ENCODE peak calls at places on chromosome 16, in ten cellular contexts. One of them, this sample, is unnamed.

GRCh38 chr16:79901522-79901921 is 301.0 kb upstream of the MAF start:
- DNase-seq in choroid plexus epithelial cell: no peak
- DNase-seq in HFF-Myc: no peak
- DNase-seq in brain microvascular endothelial cell: no peak
- DNase-seq in cardiac fibroblast: no peak
- DNase-seq in PC-3: no peak
- DNase-seq in HFFc6: no peak
- DNase-seq in psoas muscle: no peak
- DNase-seq in retinal pigment epithelial cell: no peak
- DNase-seq in WTC11: no peak
- DNase-seq in this sample: no peak

GRCh38 chr16:79184464-79184863 is 416.1 kb downstream of the MAF start:
- DNase-seq in choroid plexus epithelial cell: no peak
- DNase-seq in HFF-Myc: no peak
- DNase-seq in brain microvascular endothelial cell: no peak
- DNase-seq in cardiac fibroblast: no peak
- DNase-seq in PC-3: no peak
- DNase-seq in HFFc6: no peak
- DNase-seq in psoas muscle: no peak
- DNase-seq in retinal pigment epithelial cell: no peak
- DNase-seq in WTC11: no peak
- DNase-seq in this sample: no peak

GRCh38 chr16:71367243-71367976 is 8.9 kb downstream of the CALB2 start:
- DNase-seq in choroid plexus epithelial cell: peak
- DNase-seq in HFF-Myc: no peak
- DNase-seq in brain microvascular endothelial cell: peak
- DNase-seq in cardiac fibroblast: peak
- DNase-seq in PC-3: peak
- DNase-seq in HFFc6: peak
- DNase-seq in psoas muscle: peak
- DNase-seq in retinal pigment epithelial cell: no peak
- DNase-seq in WTC11: peak
- DNase-seq in this sample: peak

GRCh38 chr16:85712841-85713240 is 24.1 kb upstream of the GINS2 start:
- DNase-seq in choroid plexus epithelial cell: no peak
- DNase-seq in HFF-Myc: no peak
- DNase-seq in brain microvascular endothelial cell: no peak
- DNase-seq in cardiac fibroblast: no peak
- DNase-seq in PC-3: no peak
- DNase-seq in HFFc6: no peak
- DNase-seq in psoas muscle: no peak
- DNase-seq in retinal pigment epithelial cell: no peak
- DNase-seq in WTC11: no peak
- DNase-seq in this sample: no peak

GRCh38 chr16:22671301-22672076 is 142.5 kb upstream of the HS3ST2 start:
- DNase-seq in choroid plexus epithelial cell: peak
- DNase-seq in HFF-Myc: no peak
- DNase-seq in brain microvascular endothelial cell: no peak
- DNase-seq in cardiac fibroblast: peak
- DNase-seq in PC-3: peak
- DNase-seq in HFFc6: peak
- DNase-seq in psoas muscle: no peak
- DNase-seq in retinal pigment epithelial cell: no peak
- DNase-seq in WTC11: no peak
- DNase-seq in this sample: no peak

GRCh38 chr16:2458887-2459646 is 842 bp upstream of the TEDC2 start:
- DNase-seq in choroid plexus epithelial cell: no peak
- DNase-seq in HFF-Myc: no peak
- DNase-seq in brain microvascular endothelial cell: no peak
- DNase-seq in cardiac fibroblast: no peak
- DNase-seq in PC-3: peak
- DNase-seq in HFFc6: no peak
- DNase-seq in psoas muscle: no peak
- DNase-seq in retinal pigment epithelial cell: no peak
- DNase-seq in WTC11: no peak
- DNase-seq in this sample: peak

GRCh38 chr16:57982345-57982744 is 11.4 kb upstream of the CNGB1 start:
- DNase-seq in choroid plexus epithelial cell: no peak
- DNase-seq in HFF-Myc: no peak
- DNase-seq in brain microvascular endothelial cell: no peak
- DNase-seq in cardiac fibroblast: no peak
- DNase-seq in PC-3: no peak
- DNase-seq in HFFc6: no peak
- DNase-seq in psoas muscle: no peak
- DNase-seq in retinal pigment epithelial cell: no peak
- DNase-seq in WTC11: no peak
- DNase-seq in this sample: no peak

GRCh38 chr16:23509763-23510153 is 536 bp downstream of the GGA2 start:
- DNase-seq in choroid plexus epithelial cell: peak
- DNase-seq in HFF-Myc: no peak
- DNase-seq in brain microvascular endothelial cell: peak
- DNase-seq in cardiac fibroblast: peak
- DNase-seq in PC-3: peak
- DNase-seq in HFFc6: peak
- DNase-seq in psoas muscle: no peak
- DNase-seq in retinal pigment epithelial cell: peak
- DNase-seq in WTC11: peak
- DNase-seq in this sample: peak

GRCh38 chr16:17206712-17207111 is 264.0 kb downstream of the XYLT1 start:
- DNase-seq in choroid plexus epithelial cell: no peak
- DNase-seq in HFF-Myc: no peak
- DNase-seq in brain microvascular endothelial cell: no peak
- DNase-seq in cardiac fibroblast: no peak
- DNase-seq in PC-3: no peak
- DNase-seq in HFFc6: no peak
- DNase-seq in psoas muscle: no peak
- DNase-seq in retinal pigment epithelial cell: no peak
- DNase-seq in WTC11: no peak
- DNase-seq in this sample: no peak
- TF ChIP-seq CTCF in choroid plexus epithelial cell: no peak
- TF ChIP-seq CTCF in HFF-Myc: peak
- TF ChIP-seq CTCF in brain microvascular endothelial cell: no peak
- TF ChIP-seq CTCF in cardiac fibroblast: no peak
- TF ChIP-seq CTCF in PC-3: no peak
- TF ChIP-seq CTCF in HFFc6: peak
- TF ChIP-seq CTCF in psoas muscle: no peak
- TF ChIP-seq CTCF in retinal pigment epithelial cell: no peak
- TF ChIP-seq CTCF in WTC11: no peak
- TF ChIP-seq CTCF in this sample: no peak

GRCh38 chr16:52976539-52977167 is 76.0 kb downstream of the CHD9NB start:
- DNase-seq in choroid plexus epithelial cell: peak
- DNase-seq in HFF-Myc: no peak
- DNase-seq in brain microvascular endothelial cell: peak
- DNase-seq in cardiac fibroblast: peak
- DNase-seq in PC-3: peak
- DNase-seq in HFFc6: peak
- DNase-seq in psoas muscle: no peak
- DNase-seq in retinal pigment epithelial cell: no peak
- DNase-seq in WTC11: no peak
- DNase-seq in this sample: peak
- TF ChIP-seq CTCF in choroid plexus epithelial cell: peak
- TF ChIP-seq CTCF in HFF-Myc: peak
- TF ChIP-seq CTCF in brain microvascular endothelial cell: no peak
- TF ChIP-seq CTCF in cardiac fibroblast: peak
- TF ChIP-seq CTCF in PC-3: peak
- TF ChIP-seq CTCF in HFFc6: peak
- TF ChIP-seq CTCF in psoas muscle: peak
- TF ChIP-seq CTCF in retinal pigment epithelial cell: no peak
- TF ChIP-seq CTCF in WTC11: no peak
- TF ChIP-seq CTCF in this sample: peak

GRCh38 chr16:15891508-15891907 is 3.1 kb upstream of the CEP20 start:
- DNase-seq in choroid plexus epithelial cell: no peak
- DNase-seq in HFF-Myc: no peak
- DNase-seq in brain microvascular endothelial cell: no peak
- DNase-seq in cardiac fibroblast: no peak
- DNase-seq in PC-3: no peak
- DNase-seq in HFFc6: no peak
- DNase-seq in psoas muscle: no peak
- DNase-seq in retinal pigment epithelial cell: no peak
- DNase-seq in WTC11: no peak
- DNase-seq in this sample: no peak

GRCh38 chr16:15887283-15887682 is 1.1 kb downstream of the CEP20 start:
- DNase-seq in choroid plexus epithelial cell: no peak
- DNase-seq in HFF-Myc: no peak
- DNase-seq in brain microvascular endothelial cell: no peak
- DNase-seq in cardiac fibroblast: no peak
- DNase-seq in PC-3: no peak
- DNase-seq in HFFc6: no peak
- DNase-seq in psoas muscle: no peak
- DNase-seq in retinal pigment epithelial cell: no peak
- DNase-seq in WTC11: no peak
- DNase-seq in this sample: no peak

GRCh38 chr16:15885560-15886001 is 2.8 kb downstream of the CEP20 start:
- DNase-seq in choroid plexus epithelial cell: no peak
- DNase-seq in HFF-Myc: no peak
- DNase-seq in brain microvascular endothelial cell: no peak
- DNase-seq in cardiac fibroblast: peak
- DNase-seq in PC-3: no peak
- DNase-seq in HFFc6: no peak
- DNase-seq in psoas muscle: no peak
- DNase-seq in retinal pigment epithelial cell: peak
- DNase-seq in WTC11: no peak
- DNase-seq in this sample: no peak

GRCh38 chr16:15886078-15886477 is 2.3 kb downstream of the CEP20 start:
- DNase-seq in choroid plexus epithelial cell: no peak
- DNase-seq in HFF-Myc: no peak
- DNase-seq in brain microvascular endothelial cell: no peak
- DNase-seq in cardiac fibroblast: no peak
- DNase-seq in PC-3: no peak
- DNase-seq in HFFc6: no peak
- DNase-seq in psoas muscle: no peak
- DNase-seq in retinal pigment epithelial cell: no peak
- DNase-seq in WTC11: no peak
- DNase-seq in this sample: no peak

DNA sequence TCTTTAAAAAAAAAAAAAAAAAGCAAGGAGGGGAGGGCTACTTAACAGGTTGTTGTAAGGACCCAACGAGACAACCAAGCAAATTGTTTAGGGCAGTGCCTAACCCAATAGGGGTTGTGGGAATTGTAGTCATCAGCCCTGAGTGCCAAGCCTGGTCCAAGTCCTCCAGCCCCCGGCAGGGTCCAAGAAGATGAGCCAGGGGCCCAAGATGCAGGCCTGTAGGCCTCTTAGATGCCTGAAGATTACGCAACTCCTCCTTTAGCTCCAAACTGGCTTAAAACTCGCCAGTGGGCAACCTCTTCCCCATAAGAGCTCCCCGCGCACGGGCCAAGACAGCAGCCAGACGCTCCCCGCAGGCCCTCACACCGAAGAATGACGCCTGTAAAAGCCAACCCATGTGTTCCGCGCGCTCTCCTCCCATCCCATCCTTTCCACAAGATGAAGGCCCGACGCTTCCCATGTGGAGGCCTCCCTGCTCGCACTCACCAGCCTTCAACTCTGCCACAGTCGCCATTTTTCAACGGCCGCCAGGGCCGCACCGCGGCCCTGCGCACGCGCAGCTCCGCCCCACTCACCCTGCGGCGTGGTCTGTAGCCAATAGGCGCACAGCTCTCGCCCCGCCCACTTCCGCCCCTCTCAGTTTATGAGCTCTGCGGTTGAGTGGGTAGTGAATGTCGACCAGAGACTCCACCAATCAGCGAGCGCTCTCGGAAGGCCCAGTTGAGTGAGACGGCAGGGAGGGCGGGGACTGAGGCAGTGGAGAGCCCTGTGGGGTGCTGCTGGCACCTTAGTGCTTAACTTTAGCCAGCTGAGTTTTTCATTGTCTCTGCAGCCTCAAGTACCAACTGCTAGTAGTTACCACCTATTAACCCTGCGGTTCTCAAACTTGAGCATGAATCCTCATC is at the start of gene CEP20:
- DNase-seq in choroid plexus epithelial cell: peak
- DNase-seq in HFF-Myc: peak
- DNase-seq in brain microvascular endothelial cell: peak
- DNase-seq in cardiac fibroblast: peak
- DNase-seq in PC-3: peak
- DNase-seq in HFFc6: peak
- DNase-seq in psoas muscle: peak
- DNase-seq in retinal pigment epithelial cell: peak
- DNase-seq in WTC11: peak
- DNase-seq in this sample: peak
- TF ChIP-seq CTCF in choroid plexus epithelial cell: peak
- TF ChIP-seq CTCF in HFF-Myc: peak
- TF ChIP-seq CTCF in brain microvascular endothelial cell: no peak
- TF ChIP-seq CTCF in cardiac fibroblast: no peak
- TF ChIP-seq CTCF in PC-3: no peak
- TF ChIP-seq CTCF in HFFc6: peak
- TF ChIP-seq CTCF in psoas muscle: no peak
- TF ChIP-seq CTCF in retinal pigment epithelial cell: no peak
- TF ChIP-seq CTCF in WTC11: no peak
- TF ChIP-seq CTCF in this sample: no peak

GRCh38 chr16:87231295-87231694 is 85.9 kb downstream of the C16orf95 start:
- DNase-seq in choroid plexus epithelial cell: no peak
- DNase-seq in HFF-Myc: no peak
- DNase-seq in brain microvascular endothelial cell: no peak
- DNase-seq in cardiac fibroblast: no peak
- DNase-seq in PC-3: peak
- DNase-seq in HFFc6: no peak
- DNase-seq in psoas muscle: no peak
- DNase-seq in retinal pigment epithelial cell: no peak
- DNase-seq in WTC11: no peak
- DNase-seq in this sample: no peak

GRCh38 chr16:87231911-87232310 is 85.3 kb downstream of the C16orf95 start:
- DNase-seq in choroid plexus epithelial cell: no peak
- DNase-seq in HFF-Myc: no peak
- DNase-seq in brain microvascular endothelial cell: no peak
- DNase-seq in cardiac fibroblast: no peak
- DNase-seq in PC-3: no peak
- DNase-seq in HFFc6: no peak
- DNase-seq in psoas muscle: no peak
- DNase-seq in retinal pigment epithelial cell: no peak
- DNase-seq in WTC11: no peak
- DNase-seq in this sample: no peak

GRCh38 chr16:87235810-87236515 is 81.2 kb downstream of the C16orf95 start:
- DNase-seq in choroid plexus epithelial cell: peak
- DNase-seq in HFF-Myc: no peak
- DNase-seq in brain microvascular endothelial cell: no peak
- DNase-seq in cardiac fibroblast: no peak
- DNase-seq in PC-3: no peak
- DNase-seq in HFFc6: no peak
- DNase-seq in psoas muscle: no peak
- DNase-seq in retinal pigment epithelial cell: no peak
- DNase-seq in WTC11: peak
- DNase-seq in this sample: no peak

GRCh38 chr16:87234601-87235000 is 82.6 kb downstream of the C16orf95 start:
- DNase-seq in choroid plexus epithelial cell: no peak
- DNase-seq in HFF-Myc: no peak
- DNase-seq in brain microvascular endothelial cell: no peak
- DNase-seq in cardiac fibroblast: no peak
- DNase-seq in PC-3: no peak
- DNase-seq in HFFc6: no peak
- DNase-seq in psoas muscle: no peak
- DNase-seq in retinal pigment epithelial cell: no peak
- DNase-seq in WTC11: no peak
- DNase-seq in this sample: no peak

DNA sequence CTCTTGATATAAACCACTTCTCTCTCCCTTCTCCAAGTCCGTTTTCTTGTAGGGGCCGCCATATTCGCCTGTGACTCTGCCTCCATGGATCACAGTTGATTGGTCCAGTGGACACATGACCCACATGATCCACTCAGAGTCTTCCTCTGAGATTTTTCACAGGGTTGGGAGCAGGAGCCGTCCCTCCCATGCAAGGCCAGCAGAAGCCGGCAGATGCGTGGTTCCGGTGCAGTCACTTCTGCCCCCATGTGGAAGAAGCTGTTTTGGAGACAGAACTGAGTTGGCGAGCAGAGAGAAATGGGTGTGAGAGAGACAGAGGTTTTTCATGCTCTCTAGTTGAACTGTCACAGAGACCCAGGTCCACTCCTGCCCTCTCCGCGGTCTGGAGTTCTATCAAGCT is 83.3 kb downstream of the C16orf95 start:
- DNase-seq in choroid plexus epithelial cell: peak
- DNase-seq in HFF-Myc: no peak
- DNase-seq in brain microvascular endothelial cell: peak
- DNase-seq in cardiac fibroblast: peak
- DNase-seq in PC-3: no peak
- DNase-seq in HFFc6: peak
- DNase-seq in psoas muscle: no peak
- DNase-seq in retinal pigment epithelial cell: no peak
- DNase-seq in WTC11: peak
- DNase-seq in this sample: peak
- TF ChIP-seq CTCF in choroid plexus epithelial cell: peak
- TF ChIP-seq CTCF in HFF-Myc: peak
- TF ChIP-seq CTCF in brain microvascular endothelial cell: peak
- TF ChIP-seq CTCF in cardiac fibroblast: peak
- TF ChIP-seq CTCF in PC-3: peak
- TF ChIP-seq CTCF in HFFc6: peak
- TF ChIP-seq CTCF in psoas muscle: no peak
- TF ChIP-seq CTCF in retinal pigment epithelial cell: no peak
- TF ChIP-seq CTCF in WTC11: no peak
- TF ChIP-seq CTCF in this sample: no peak

This sample was measured in Calu3.